ENCODE peak calls at places on chromosomes 13 and 19, in four cellular contexts. F is suprapubic skin, M is neuronal stem cell, E is PC-3. O is an unnamed sample.

GRCh38 chr19:55041627-55042343 is 3.7 kb upstream of the GP6 start:
- DNase-seq in M (no peak), E (no peak), F (no peak), O (no peak)

GRCh38 chr13:50410921-50411712 is 395.9 kb downstream of the KCNRG start:
- DNase-seq in E (peak), M (no peak), F (no peak), O (no peak)

GRCh38 chr13:35768126-35768525 is 291.6 kb upstream of the MAB21L1 start:
- DNase-seq in F (no peak), M (no peak), E (no peak), O (no peak)

GRCh38 chr19:48537541-48537940 is 14.4 kb upstream of the SULT2B1 start:
- DNase-seq in F (no peak), E (no peak), M (no peak), O (no peak)

GRCh38 chr13:57128909-57129308 is 11.8 kb upstream of the PRR20A start:
- DNase-seq in M (no peak), E (peak), F (no peak), O (no peak)

GRCh38 chr13:36395280-36395679 is 37.0 kb upstream of the CCNA1 start:
- DNase-seq in M (no peak), E (peak), F (no peak), O (no peak)

GRCh38 chr13:81017525-81018152 is 676.7 kb upstream of the SPRY2 start:
- DNase-seq in F (no peak), E (peak), M (peak), O (no peak)

GRCh38 chr19:31000913-31001312 is 348.3 kb downstream of the TSHZ3 start:
- DNase-seq in E (no peak), M (no peak), F (no peak), O (no peak)

GRCh38 chr19:14943601-14944000 is 2.3 kb downstream of the OR7C2 start:
- DNase-seq in F (no peak), M (no peak), E (no peak), O (no peak)

GRCh38 chr13:111156421-111156820 is 41.3 kb downstream of the ARHGEF7 start:
- DNase-seq in M (no peak), F (no peak), E (peak), O (no peak)

GRCh38 chr19:5515737-5516136 is 52.0 kb downstream of the TINCR start:
- DNase-seq in M (no peak), E (no peak), F (no peak), O (no peak)

GRCh38 chr19:9407827-9408226 is 27.5 kb downstream of the ZNF266 start:
- DNase-seq in M (no peak), E (no peak), F (no peak), O (no peak)

GRCh38 chr19:43524922-43525835 is 1.8 kb downstream of the ETHE1 start:
- DNase-seq in F (no peak), M (no peak), E (peak), O (peak)

GRCh38 chr19:17784201-17785008 is 10.5 kb upstream of the B3GNT3 start:
- DNase-seq in E (peak), F (no peak), M (peak), O (no peak)

GRCh38 chr13:74465279-74465678 is 331.1 kb upstream of the KLF12 start:
- DNase-seq in E (no peak), F (no peak), M (no peak), O (no peak)

GRCh38 chr19:4983346-4984105 is 14.6 kb downstream of the KDM4B start:
- DNase-seq in M (no peak), F (no peak), E (no peak), O (no peak)

GRCh38 chr13:26445092-26445491 is 112.4 kb upstream of the WASF3 start:
- DNase-seq in M (no peak), E (no peak), F (no peak), O (no peak)

GRCh38 chr13:30341815-30342570 is 34.6 kb upstream of the KATNAL1 start:
- DNase-seq in M (no peak), E (peak), F (peak), O (peak)

GRCh38 chr19:44887648-44888047 is 3.4 kb upstream of the TOMM40 start:
- DNase-seq in F (no peak), M (no peak), E (no peak), O (no peak)

GRCh38 chr13:45195421-45195820 is 5.4 kb downstream of the KCTD4 start:
- DNase-seq in M (no peak), F (no peak), E (no peak), O (no peak)

GRCh38 chr19:41706741-41707501 is 1.5 kb upstream of the CEACAM5 start:
- DNase-seq in M (peak), F (no peak), E (peak), O (peak)

GRCh38 chr19:14015454-14016035 is 9.4 kb upstream of the RFX1 start:
- DNase-seq in F (no peak), E (no peak), M (no peak), O (no peak)

GRCh38 chr19:43780706-43781525 is at the start of gene KCNN4:
- DNase-seq in M (no peak), E (peak), F (no peak), O (no peak)

GRCh38 chr19:29128203-29128602 is 84.7 kb downstream of the UQCRFS1 start:
- DNase-seq in F (no peak), E (no peak), M (no peak), O (peak)

GRCh38 chr13:113631341-113632095 is 26.5 kb downstream of the ATP4B start:
- DNase-seq in E (no peak), F (peak), M (no peak), O (no peak)

GRCh38 chr19:38700350-38700932 is 43.8 kb downstream of the CAPN12 start:
- DNase-seq in F (no peak), E (no peak), M (no peak), O (no peak)

GRCh38 chr19:15779756-15780476 is 7.5 kb upstream of the OR10H5 start:
- DNase-seq in E (peak), F (peak), M (no peak), O (peak)

GRCh38 chr13:27967736-27968315 is 1.3 kb downstream of the CDX2 start:
- DNase-seq in E (no peak), M (no peak), F (no peak), O (no peak)

GRCh38 chr13:65914707-65915106 is 1315.4 kb downstream of the PCDH9 start:
- DNase-seq in F (no peak), M (no peak), E (peak), O (no peak)

GRCh38 chr13:99949657-99950413 is 21.7 kb downstream of the ZIC5 start:
- DNase-seq in M (no peak), E (no peak), F (no peak), O (no peak)

GRCh38 chr19:19461306-19461670 is 54.1 kb downstream of the TSSK6 start:
- DNase-seq in E (no peak), M (no peak), F (no peak), O (no peak)

GRCh38 chr19:19460258-19460731 is 54.8 kb downstream of the GATAD2A start:
- DNase-seq in E (no peak), F (no peak), M (no peak), O (no peak)

GRCh38 chr19:19463348-19464117 is 51.8 kb downstream of the TSSK6 start:
- DNase-seq in E (no peak), M (no peak), F (peak), O (no peak)

GRCh38 chr19:19460761-19461265 is 54.5 kb downstream of the TSSK6 start:
- DNase-seq in M (no peak), E (no peak), F (peak), O (no peak)

GRCh38 chr19:19461671-19462622 is 53.4 kb downstream of the TSSK6 start:
- DNase-seq in E (no peak), F (no peak), M (peak), O (no peak)
- H3K4me3 ChIP-seq in E (no peak), F (peak), M (no peak), O (peak)

GRCh38 chr19:12965812-12966135 is 3.6 kb upstream of the DAND5 start:
- DNase-seq in F (no peak), M (no peak), E (no peak), O (no peak)
- H3K4me3 ChIP-seq in F (peak), M (no peak), E (peak), O (peak)

GRCh38 chr19:10641248-10641647 is 12.9 kb upstream of the ILF3 start:
- DNase-seq in M (no peak), F (no peak), E (no peak), O (no peak)

GRCh38 chr19:10639836-10640235 is 14.3 kb upstream of the ILF3 start:
- DNase-seq in M (no peak), F (no peak), E (no peak), O (no peak)

GRCh38 chr19:10642473-10642872 is 11.7 kb upstream of the ILF3 start:
- DNase-seq in F (no peak), M (no peak), E (no peak), O (no peak)

GRCh38 chr19:10637894-10638293 is 12.5 kb downstream of the SLC44A2 start:
- DNase-seq in F (no peak), M (no peak), E (no peak), O (no peak)

GRCh38 chr19:10640361-10640760 is 13.8 kb upstream of the ILF3 start:
- DNase-seq in E (no peak), F (no peak), M (no peak), O (no peak)
- H3K4me3 ChIP-seq in E (no peak), F (no peak), M (no peak), O (no peak)

GRCh38 chr19:13012690-13013608 is 17.7 kb downstream of the NFIX start:
- DNase-seq in M (no peak), E (peak), F (peak), O (no peak)

GRCh38 chr19:13011653-13012389 is 16.5 kb downstream of the NFIX start:
- DNase-seq in M (no peak), E (no peak), F (peak), O (no peak)

GRCh38 chr19:13010992-13011652 is 15.8 kb downstream of the NFIX start:
- DNase-seq in F (no peak), E (no peak), M (no peak), O (no peak)

GRCh38 chr19:13013649-13014048 is 18.4 kb downstream of the NFIX start:
- DNase-seq in F (no peak), M (no peak), E (peak), O (no peak)

DNA sequence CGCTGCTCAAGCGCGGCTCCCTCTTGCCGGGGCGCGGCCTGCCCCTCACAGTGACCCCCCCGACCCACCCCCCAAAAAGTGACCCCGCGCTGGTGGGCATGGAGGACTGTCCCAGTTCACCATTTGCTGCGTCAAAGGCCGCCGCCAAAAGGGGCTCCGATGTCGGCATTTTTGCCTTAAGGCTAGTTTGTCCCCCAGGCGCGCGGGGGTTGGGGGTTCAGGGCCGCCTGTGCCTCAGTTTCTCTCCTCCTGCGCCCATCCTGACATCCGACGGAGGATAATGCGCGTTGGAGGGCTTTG is 17.1 kb downstream of the NFIX start:
- DNase-seq in F (no peak), M (no peak), E (no peak), O (no peak)
- H3K4me3 ChIP-seq in F (peak), M (no peak), E (peak), O (peak)

DNA sequence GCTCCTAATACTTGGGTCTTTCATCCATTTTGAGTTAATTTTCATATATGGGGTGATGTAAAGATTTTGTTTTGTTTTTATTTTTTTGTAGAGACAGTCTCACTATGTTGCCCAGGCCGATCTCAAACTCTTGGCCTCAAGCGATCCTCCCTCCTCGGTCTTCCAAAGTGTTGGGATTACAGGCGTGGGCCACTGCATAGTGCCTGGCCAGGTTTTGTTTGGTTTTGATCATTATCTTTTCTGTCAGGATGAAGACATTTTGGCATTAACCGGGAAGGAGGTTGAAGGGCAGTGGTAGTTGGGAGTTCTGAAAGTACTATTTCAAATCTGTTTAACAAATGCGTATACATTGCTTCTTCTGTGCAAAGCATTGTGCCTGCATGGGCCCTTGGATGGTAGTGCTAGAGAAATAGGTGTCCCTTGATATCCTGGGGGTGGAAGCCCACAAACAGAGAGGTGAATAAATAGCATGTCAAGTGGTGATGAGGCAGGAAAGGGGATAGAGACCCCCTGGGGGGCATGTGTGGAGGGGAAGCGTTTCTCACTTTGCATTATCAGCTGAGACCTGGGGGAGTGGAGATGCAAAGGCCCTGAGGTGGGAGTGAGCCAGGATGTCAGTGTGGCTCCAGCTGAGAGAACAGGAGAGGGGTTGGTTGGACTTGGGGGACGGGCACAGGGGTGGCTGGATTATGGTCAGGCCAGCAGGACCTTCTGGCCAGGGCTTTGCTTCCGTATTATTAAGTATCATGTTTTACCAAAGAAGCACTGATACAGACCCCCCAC is 41.4 kb downstream of the GATAD2A start:
- DNase-seq in E (no peak), M (no peak), F (no peak), O (no peak)
- H3K4me3 ChIP-seq in E (no peak), M (no peak), F (no peak), O (no peak)

O was measured in coronary artery.